ENCODE peak calls at places on chromosomes 2 and 18, in ten cellular contexts. One of them, this sample, is unnamed.

GRCh38 chr2:237012577-237013237 is 73.0 kb upstream of the COPS8 start:
- DNase-seq in mucosa of descending colon: no peak
- DNase-seq in transverse colon: no peak
- DNase-seq in NAMALWA: no peak
- DNase-seq in PC-9: no peak
- DNase-seq in upper lobe of right lung: no peak
- DNase-seq in D341Med: no peak
- DNase-seq in CD8-positive, alpha-beta memory T cell: no peak
- DNase-seq in breast epithelium: no peak
- DNase-seq in NCI-H1092: no peak
- DNase-seq in this sample: no peak

GRCh38 chr18:49849331-49850217 is 36.2 kb upstream of the ACAA2 start:
- DNase-seq in mucosa of descending colon: peak
- DNase-seq in transverse colon: peak
- DNase-seq in NAMALWA: no peak
- DNase-seq in PC-9: peak
- DNase-seq in upper lobe of right lung: peak
- DNase-seq in D341Med: no peak
- DNase-seq in CD8-positive, alpha-beta memory T cell: no peak
- DNase-seq in breast epithelium: no peak
- DNase-seq in NCI-H1092: peak
- DNase-seq in this sample: no peak

GRCh38 chr2:71486881-71487640 is 33.7 kb downstream of the DYSF start:
- DNase-seq in mucosa of descending colon: no peak
- DNase-seq in transverse colon: no peak
- DNase-seq in NAMALWA: no peak
- DNase-seq in PC-9: no peak
- DNase-seq in upper lobe of right lung: no peak
- DNase-seq in D341Med: no peak
- DNase-seq in CD8-positive, alpha-beta memory T cell: no peak
- DNase-seq in breast epithelium: no peak
- DNase-seq in NCI-H1092: no peak
- DNase-seq in this sample: no peak

GRCh38 chr2:40751981-40752380 is 300.1 kb upstream of the SLC8A1 start:
- DNase-seq in mucosa of descending colon: no peak
- DNase-seq in transverse colon: no peak
- DNase-seq in NAMALWA: no peak
- DNase-seq in PC-9: no peak
- DNase-seq in upper lobe of right lung: no peak
- DNase-seq in D341Med: no peak
- DNase-seq in CD8-positive, alpha-beta memory T cell: no peak
- DNase-seq in breast epithelium: no peak
- DNase-seq in NCI-H1092: no peak
- DNase-seq in this sample: no peak

GRCh38 chr2:119431155-119431975 is at the start of gene TMEM37:
- DNase-seq in mucosa of descending colon: peak
- DNase-seq in transverse colon: peak
- DNase-seq in NAMALWA: peak
- DNase-seq in PC-9: peak
- DNase-seq in upper lobe of right lung: peak
- DNase-seq in D341Med: peak
- DNase-seq in CD8-positive, alpha-beta memory T cell: no peak
- DNase-seq in breast epithelium: no peak
- DNase-seq in NCI-H1092: peak
- DNase-seq in this sample: no peak

GRCh38 chr2:71566271-71566858 is 113.0 kb downstream of the DYSF start:
- DNase-seq in mucosa of descending colon: no peak
- DNase-seq in transverse colon: no peak
- DNase-seq in NAMALWA: no peak
- DNase-seq in PC-9: no peak
- DNase-seq in upper lobe of right lung: no peak
- DNase-seq in D341Med: no peak
- DNase-seq in CD8-positive, alpha-beta memory T cell: no peak
- DNase-seq in breast epithelium: no peak
- DNase-seq in NCI-H1092: no peak
- DNase-seq in this sample: no peak

GRCh38 chr2:191280304-191280703 is 35.1 kb downstream of the MYO1B start:
- DNase-seq in mucosa of descending colon: no peak
- DNase-seq in transverse colon: no peak
- DNase-seq in NAMALWA: no peak
- DNase-seq in PC-9: no peak
- DNase-seq in upper lobe of right lung: no peak
- DNase-seq in D341Med: no peak
- DNase-seq in CD8-positive, alpha-beta memory T cell: no peak
- DNase-seq in breast epithelium: no peak
- DNase-seq in NCI-H1092: no peak
- DNase-seq in this sample: no peak

GRCh38 chr2:151638188-151638933 is 95.9 kb downstream of the NEB start:
- DNase-seq in mucosa of descending colon: no peak
- DNase-seq in transverse colon: peak
- DNase-seq in NAMALWA: peak
- DNase-seq in PC-9: no peak
- DNase-seq in upper lobe of right lung: no peak
- DNase-seq in D341Med: no peak
- DNase-seq in CD8-positive, alpha-beta memory T cell: peak
- DNase-seq in breast epithelium: no peak
- DNase-seq in NCI-H1092: no peak
- DNase-seq in this sample: no peak

GRCh38 chr18:78979682-78980278 is at the start of gene SALL3:
- DNase-seq in mucosa of descending colon: no peak
- DNase-seq in transverse colon: no peak
- DNase-seq in NAMALWA: no peak
- DNase-seq in PC-9: no peak
- DNase-seq in upper lobe of right lung: no peak
- DNase-seq in D341Med: peak
- DNase-seq in CD8-positive, alpha-beta memory T cell: no peak
- DNase-seq in breast epithelium: no peak
- DNase-seq in NCI-H1092: no peak
- DNase-seq in this sample: no peak

GRCh38 chr2:126882736-126883660 is 15.7 kb upstream of the TEX51 start:
- DNase-seq in mucosa of descending colon: no peak
- DNase-seq in transverse colon: no peak
- DNase-seq in NAMALWA: no peak
- DNase-seq in PC-9: no peak
- DNase-seq in upper lobe of right lung: peak
- DNase-seq in D341Med: no peak
- DNase-seq in CD8-positive, alpha-beta memory T cell: no peak
- DNase-seq in breast epithelium: peak
- DNase-seq in NCI-H1092: no peak
- DNase-seq in this sample: no peak

GRCh38 chr2:58571181-58571852 is 330.2 kb upstream of the FANCL start:
- DNase-seq in mucosa of descending colon: no peak
- DNase-seq in transverse colon: peak
- DNase-seq in NAMALWA: peak
- DNase-seq in PC-9: peak
- DNase-seq in upper lobe of right lung: no peak
- DNase-seq in D341Med: peak
- DNase-seq in CD8-positive, alpha-beta memory T cell: no peak
- DNase-seq in breast epithelium: no peak
- DNase-seq in NCI-H1092: peak
- DNase-seq in this sample: no peak

GRCh38 chr2:240819404-240820013 is 510 bp downstream of the KIF1A start:
- DNase-seq in mucosa of descending colon: no peak
- DNase-seq in transverse colon: no peak
- DNase-seq in NAMALWA: no peak
- DNase-seq in PC-9: no peak
- DNase-seq in upper lobe of right lung: no peak
- DNase-seq in D341Med: peak
- DNase-seq in CD8-positive, alpha-beta memory T cell: no peak
- DNase-seq in breast epithelium: no peak
- DNase-seq in NCI-H1092: peak
- DNase-seq in this sample: no peak

GRCh38 chr2:217086038-217086522 is 226.2 kb upstream of the TNP1 start:
- DNase-seq in mucosa of descending colon: no peak
- DNase-seq in transverse colon: no peak
- DNase-seq in NAMALWA: no peak
- DNase-seq in PC-9: no peak
- DNase-seq in upper lobe of right lung: no peak
- DNase-seq in D341Med: no peak
- DNase-seq in CD8-positive, alpha-beta memory T cell: no peak
- DNase-seq in breast epithelium: no peak
- DNase-seq in NCI-H1092: no peak
- DNase-seq in this sample: no peak

GRCh38 chr2:39696838-39697237 is 31.1 kb downstream of the TMEM178A start:
- DNase-seq in mucosa of descending colon: no peak
- DNase-seq in transverse colon: no peak
- DNase-seq in NAMALWA: peak
- DNase-seq in PC-9: no peak
- DNase-seq in upper lobe of right lung: no peak
- DNase-seq in D341Med: no peak
- DNase-seq in CD8-positive, alpha-beta memory T cell: no peak
- DNase-seq in breast epithelium: no peak
- DNase-seq in NCI-H1092: no peak
- DNase-seq in this sample: no peak

GRCh38 chr2:227366861-227367800 is 12.0 kb downstream of the TM4SF20 start:
- DNase-seq in mucosa of descending colon: no peak
- DNase-seq in transverse colon: no peak
- DNase-seq in NAMALWA: no peak
- DNase-seq in PC-9: peak
- DNase-seq in upper lobe of right lung: no peak
- DNase-seq in D341Med: no peak
- DNase-seq in CD8-positive, alpha-beta memory T cell: no peak
- DNase-seq in breast epithelium: no peak
- DNase-seq in NCI-H1092: no peak
- DNase-seq in this sample: no peak

GRCh38 chr2:109317471-109318090 is 188.6 kb downstream of the SH3RF3 start:
- DNase-seq in mucosa of descending colon: no peak
- DNase-seq in transverse colon: no peak
- DNase-seq in NAMALWA: no peak
- DNase-seq in PC-9: no peak
- DNase-seq in upper lobe of right lung: no peak
- DNase-seq in D341Med: no peak
- DNase-seq in CD8-positive, alpha-beta memory T cell: no peak
- DNase-seq in breast epithelium: no peak
- DNase-seq in NCI-H1092: no peak
- DNase-seq in this sample: no peak

GRCh38 chr2:7031424-7032245 is 114.4 kb downstream of the RNF144A start:
- DNase-seq in mucosa of descending colon: peak
- DNase-seq in transverse colon: peak
- DNase-seq in NAMALWA: peak
- DNase-seq in PC-9: peak
- DNase-seq in upper lobe of right lung: peak
- DNase-seq in D341Med: no peak
- DNase-seq in CD8-positive, alpha-beta memory T cell: peak
- DNase-seq in breast epithelium: peak
- DNase-seq in NCI-H1092: peak
- DNase-seq in this sample: peak

This sample was measured in T-helper 22 cell.